ENCODE peak calls at places on chromosomes 1 and 21, in seven cellular contexts. N, H, A, Y, V, S and Q are unnamed samples.

GRCh38 chr1:9814619-9815018 is 9.1 kb downstream of the CLSTN1 start:
- DNase-seq in H (no peak), A (no peak), N (no peak), Y (no peak), S (no peak), V (no peak), Q (no peak)

GRCh38 chr1:10650591-10651216 is 145.7 kb downstream of the CASZ1 start:
- DNase-seq in S (no peak), N (no peak), Y (no peak), V (no peak), A (no peak), H (no peak), Q (no peak)

GRCh38 chr21:43361493-43362296 is 65.2 kb downstream of the SIK1 start:
- DNase-seq in S (peak), Y (peak), N (peak), H (no peak), V (no peak), A (no peak), Q (peak)

GRCh38 chr1:17553970-17554369 is 14.5 kb downstream of the ARHGEF10L start:
- DNase-seq in Y (peak), H (no peak), V (no peak), A (no peak), N (no peak), S (peak), Q (no peak)

GRCh38 chr1:77975907-77976306 is 3.0 kb downstream of the FUBP1 start:
- DNase-seq in S (no peak), H (no peak), N (no peak), A (no peak), V (no peak), Y (peak), Q (no peak)

GRCh38 chr1:39104158-39105060 is 78.3 kb downstream of the NDUFS5 start:
- DNase-seq in Y (no peak), H (no peak), N (no peak), S (peak), V (peak), A (no peak), Q (no peak)

GRCh38 chr1:216303690-216304089 is 119.6 kb downstream of the USH2A start:
- DNase-seq in S (no peak), H (no peak), Y (no peak), N (no peak), V (no peak), A (no peak), Q (no peak)

GRCh38 chr1:40014812-40015594 is 25.5 kb upstream of the CAP1 start:
- DNase-seq in H (no peak), N (no peak), Y (peak), S (peak), V (no peak), A (no peak), Q (no peak)

GRCh38 chr1:116759636-116760035 is 5.4 kb downstream of the CD2 start:
- DNase-seq in S (no peak), H (no peak), V (no peak), Y (no peak), A (no peak), N (no peak), Q (no peak)

GRCh38 chr1:6385673-6386191 is 7.8 kb downstream of the ACOT7 start:
- DNase-seq in H (peak), A (no peak), V (peak), S (peak), N (no peak), Y (peak), Q (no peak)

GRCh38 chr21:14050121-14050520 is 160.6 kb downstream of the LIPI start:
- DNase-seq in Y (no peak), S (no peak), V (no peak), H (no peak), A (no peak), N (no peak), Q (no peak)

GRCh38 chr1:240226102-240226501 is 134.4 kb downstream of the FMN2 start:
- DNase-seq in S (no peak), A (no peak), V (no peak), H (no peak), N (no peak), Y (no peak), Q (no peak)

GRCh38 chr1:194102607-194103006 is 916.2 kb upstream of the B3GALT2 start:
- DNase-seq in S (no peak), A (peak), H (no peak), V (no peak), N (no peak), Y (no peak), Q (no peak)
- TF ChIP-seq CTCF in S (no peak), A (peak), H (no peak), V (no peak), N (no peak), Y (no peak), Q (no peak)

GRCh38 chr1:221945669-221946068 is 203.8 kb upstream of the DUSP10 start:
- DNase-seq in H (no peak), A (no peak), Y (no peak), V (no peak), N (no peak), S (no peak), Q (no peak)
- TF ChIP-seq CTCF in H (no peak), A (no peak), Y (no peak), V (no peak), N (no peak), S (no peak), Q (no peak)

GRCh38 chr21:32770514-32771133 is 931 bp downstream of the PAXBP1 start:
- DNase-seq in A (no peak), Y (peak), H (no peak), N (peak), V (no peak), S (peak), Q (no peak)
- TF ChIP-seq CTCF in A (no peak), Y (no peak), H (no peak), N (no peak), V (no peak), S (no peak), Q (no peak)

DNA sequence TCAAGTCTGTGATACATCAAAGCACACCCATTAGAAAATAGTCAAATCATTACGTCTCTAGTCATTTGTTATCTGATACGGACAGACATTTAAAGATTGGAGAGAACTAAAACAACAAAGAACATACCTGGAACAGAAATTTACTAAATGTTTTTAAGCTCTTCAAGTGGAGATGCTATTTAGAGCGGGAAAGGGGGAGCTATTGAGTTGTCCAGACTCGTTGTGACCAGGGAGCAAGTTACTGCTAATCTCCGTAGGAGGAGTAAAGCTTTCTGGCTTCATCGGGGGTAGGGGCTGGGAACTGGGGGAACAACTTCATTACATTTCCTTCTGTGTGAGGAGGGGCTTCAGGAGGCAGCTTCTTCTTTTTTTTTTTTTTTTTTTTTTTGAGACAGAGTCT is 129.7 kb downstream of the RNF220 start:
- DNase-seq in Y (no peak), N (no peak), A (no peak), H (no peak), S (no peak), V (no peak), Q (no peak)
- TF ChIP-seq CTCF in Y (no peak), N (no peak), A (no peak), H (no peak), S (no peak), V (no peak), Q (no peak)